ENCODE peak calls at places on chromosomes 13 and 19, in five cellular contexts. C is PC-9, D is psoas muscle, Y is right lobe of liver, G is astrocyte. V is an unnamed sample. For H3K4me1, the result is how much of the 10 kb centered on the place peaks cover.

GRCh38 chr13:43095771-43096719 is 72.7 kb downstream of the DNAJC15 start:
- DNase-seq in G (no peak), C (no peak), Y (no peak), D (no peak), V (no peak)

GRCh38 chr13:109479991-109480696 is 306.2 kb downstream of the IRS2 start:
- DNase-seq in G (peak), D (no peak), Y (no peak), C (no peak), V (no peak)

GRCh38 chr13:27967736-27968315 is 1.3 kb downstream of the CDX2 start:
- DNase-seq in C (no peak), D (no peak), G (no peak), Y (no peak), V (no peak)

GRCh38 chr19:2309734-2310362 is 1.9 kb upstream of the LINGO3 start:
- DNase-seq in G (peak), C (no peak), D (no peak), Y (no peak), V (no peak)

GRCh38 chr19:44527554-44527953 is 1.9 kb downstream of the CEACAM20 start:
- DNase-seq in C (no peak), G (no peak), Y (no peak), D (no peak), V (no peak)

GRCh38 chr13:100508391-100508790 is 80.2 kb downstream of the GGACT start:
- DNase-seq in G (no peak), D (no peak), C (no peak), Y (no peak), V (no peak)

GRCh38 chr13:64925284-64925683 is 2304.9 kb downstream of the PCDH9 start:
- DNase-seq in D (no peak), G (no peak), Y (no peak), C (no peak), V (no peak)

GRCh38 chr19:34577056-34577455 is 95.5 kb downstream of the WTIP start:
- DNase-seq in G (no peak), D (no peak), C (no peak), Y (no peak), V (no peak)

GRCh38 chr13:97259787-97260641 is 37.9 kb downstream of the MBNL2 start:
- DNase-seq in D (peak), Y (no peak), C (peak), G (peak), V (no peak)

GRCh38 chr13:46181799-46182490 is at the start of gene LCP1:
- DNase-seq in G (no peak), D (no peak), C (peak), Y (peak), V (no peak)

GRCh38 chr13:21033866-21034601 is 27.4 kb downstream of the LATS2 start:
- DNase-seq in D (no peak), G (peak), C (peak), Y (no peak), V (no peak)

GRCh38 chr13:100637380-100637779 is 37.2 kb downstream of the TMTC4 start:
- DNase-seq in D (no peak), C (no peak), Y (no peak), G (no peak), V (no peak)

GRCh38 chr13:35923347-35923746 is 207.8 kb downstream of the DCLK1 start:
- DNase-seq in G (peak), C (peak), Y (no peak), D (no peak), V (peak)

GRCh38 chr19:30857388-30857787 is 485.2 kb downstream of the ZNF536 start:
- DNase-seq in D (no peak), G (no peak), C (no peak), Y (no peak), V (no peak)

GRCh38 chr19:45047188-45047797 is 8.4 kb downstream of the CLASRP start:
- DNase-seq in D (no peak), Y (no peak), G (no peak), C (no peak), V (no peak)

GRCh38 chr13:51862965-51863364 is 1.2 kb downstream of the CCDC70 start:
- DNase-seq in G (no peak), C (no peak), D (no peak), Y (no peak), V (no peak)

GRCh38 chr13:106560791-106561190 is 7.1 kb downstream of the ARGLU1 start:
- DNase-seq in G (no peak), Y (no peak), D (no peak), C (no peak), V (no peak)

GRCh38 chr13:105758929-105759328 is 776.5 kb downstream of the EFNB2 start:
- DNase-seq in C (no peak), G (no peak), Y (no peak), D (no peak), V (no peak)

GRCh38 chr13:38866649-38867048 is 124.0 kb downstream of the STOML3 start:
- DNase-seq in D (no peak), Y (no peak), G (no peak), C (no peak), V (no peak)

GRCh38 chr13:103510007-103510406 is 443.8 kb upstream of the SLC10A2 start:
- DNase-seq in C (no peak), D (peak), Y (no peak), G (no peak), V (no peak)

GRCh38 chr19:18401580-18402112 is 4.2 kb upstream of the LRRC25 start:
- DNase-seq in Y (peak), C (peak), D (peak), G (peak), V (peak)

GRCh38 chr13:67228031-67228430 is 2.1 kb downstream of the PCDH9 start:
- DNase-seq in G (no peak), D (no peak), Y (no peak), C (no peak), V (no peak)

DNA sequence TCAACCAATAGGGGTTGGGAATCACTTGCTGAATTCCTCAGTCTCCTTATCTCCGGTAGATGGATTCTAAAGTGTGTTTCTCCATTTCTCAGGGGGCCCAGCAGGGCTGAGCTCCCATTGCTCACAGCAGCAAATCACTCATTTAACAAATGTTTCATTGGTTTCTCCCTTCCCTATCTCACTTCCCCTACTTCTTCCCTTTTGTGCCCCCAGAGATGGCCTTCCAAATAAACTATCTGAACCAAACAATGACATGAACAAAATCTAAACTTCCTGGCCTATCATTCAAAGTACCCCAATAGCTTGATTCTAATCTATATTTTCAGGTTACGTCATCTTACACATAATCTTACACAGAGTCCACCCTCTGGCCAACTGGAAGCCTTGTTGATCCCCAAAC is 60.4 kb downstream of the DLEU7 start:
- DNase-seq in C (no peak), G (no peak), D (no peak), Y (no peak), V (no peak)
- H3K27ac ChIP-seq in C (no peak), G (no peak), D (no peak), Y (no peak), V (no peak)

GRCh38 chr13:111239754-111240670 is 80.4 kb upstream of the TEX29 start:
- DNase-seq in Y (no peak), C (no peak), G (no peak), D (no peak), V (no peak)
- H3K4me1 ChIP-seq in Y (under half), C (under half), G (under half), D (under half), V (under half)

GRCh38 chr19:46885411-46885810 is 24.6 kb downstream of the ARHGAP35 start:
- DNase-seq in Y (no peak), C (no peak), G (no peak), D (no peak), V (no peak)

GRCh38 chr19:46886546-46887239 is 25.9 kb downstream of the ARHGAP35 start:
- DNase-seq in D (no peak), C (no peak), G (peak), Y (no peak), V (no peak)

GRCh38 chr19:46887240-46887782 is 26.5 kb downstream of the ARHGAP35 start:
- DNase-seq in G (peak), D (no peak), C (no peak), Y (no peak), V (no peak)

GRCh38 chr19:46892252-46893179 is 31.7 kb downstream of the ARHGAP35 start:
- DNase-seq in G (no peak), C (no peak), Y (no peak), D (no peak), V (no peak)

GRCh38 chr19:46890423-46891170 is 29.8 kb downstream of the ARHGAP35 start:
- DNase-seq in C (no peak), G (peak), D (no peak), Y (no peak), V (no peak)
- H3K27ac ChIP-seq in C (peak), G (peak), D (no peak), Y (peak), V (no peak)

DNA sequence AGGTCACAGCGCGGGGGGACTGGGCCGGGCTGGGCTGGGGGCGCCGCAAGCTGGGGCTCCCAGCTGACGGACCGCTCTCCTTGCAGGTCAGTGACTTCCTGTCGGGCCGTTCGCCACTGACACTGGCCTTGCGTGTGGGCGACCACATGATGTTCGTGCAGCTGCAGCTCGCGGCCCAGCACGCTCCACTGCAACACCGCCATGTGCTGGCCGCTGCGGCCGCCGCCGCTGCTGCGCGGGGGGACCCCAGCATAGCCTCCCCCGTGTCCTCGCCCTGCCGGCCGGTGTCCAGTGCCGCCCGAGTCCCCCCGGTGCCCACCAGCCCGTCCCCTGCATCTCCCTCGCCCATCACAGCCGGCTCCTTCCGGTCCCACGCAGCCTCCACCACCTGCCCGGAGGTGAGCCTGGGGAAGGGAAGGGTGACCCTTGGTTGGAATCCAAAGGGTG is 5.7 kb downstream of the MIDN start:
- DNase-seq in Y (no peak), G (no peak), D (peak), C (no peak), V (no peak)
- H3K4me1 ChIP-seq in Y (under half), G (under half), D (half or more), C (under half), V (half or more)

GRCh38 chr19:14378890-14379289 is 2.4 kb upstream of the ADGRE5 start:
- DNase-seq in D (no peak), C (no peak), G (no peak), Y (no peak), V (no peak)
- H3K27ac ChIP-seq in D (no peak), C (no peak), G (no peak), Y (no peak), V (peak)

GRCh38 chr13:91409661-91410060 is 11.2 kb downstream of the GPC5 start:
- DNase-seq in Y (no peak), D (no peak), C (no peak), G (no peak), V (no peak)

GRCh38 chr13:91405240-91405639 is 6.8 kb downstream of the GPC5 start:
- DNase-seq in C (no peak), G (no peak), Y (no peak), D (no peak), V (no peak)

GRCh38 chr13:91401916-91402315 is 3.5 kb downstream of the GPC5 start:
- DNase-seq in Y (no peak), C (no peak), D (no peak), G (no peak), V (no peak)

DNA sequence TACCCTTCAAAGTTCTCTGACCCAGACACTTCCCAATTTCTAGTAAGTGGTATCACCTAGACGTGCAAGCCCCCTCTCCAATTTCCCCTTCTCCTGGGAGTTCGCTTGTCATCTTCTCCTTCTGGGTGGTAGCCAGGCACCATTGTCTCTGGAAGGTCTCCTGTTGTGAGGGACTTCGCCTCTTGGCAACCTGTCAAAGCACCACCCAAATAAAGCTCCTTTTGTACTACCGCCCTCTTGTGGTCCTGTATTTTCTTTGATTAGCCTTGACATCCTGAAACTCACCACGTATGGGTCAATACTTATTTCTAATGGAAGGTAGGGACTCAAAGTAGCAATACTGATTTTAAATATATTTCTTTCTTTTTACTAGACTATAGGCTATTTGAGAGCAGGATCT is 8.2 kb downstream of the GPC5 start:
- DNase-seq in Y (no peak), C (no peak), D (no peak), G (peak), V (no peak)
- H3K4me1 ChIP-seq in Y (under half), C (under half), D (under half), G (under half), V (under half)

DNA sequence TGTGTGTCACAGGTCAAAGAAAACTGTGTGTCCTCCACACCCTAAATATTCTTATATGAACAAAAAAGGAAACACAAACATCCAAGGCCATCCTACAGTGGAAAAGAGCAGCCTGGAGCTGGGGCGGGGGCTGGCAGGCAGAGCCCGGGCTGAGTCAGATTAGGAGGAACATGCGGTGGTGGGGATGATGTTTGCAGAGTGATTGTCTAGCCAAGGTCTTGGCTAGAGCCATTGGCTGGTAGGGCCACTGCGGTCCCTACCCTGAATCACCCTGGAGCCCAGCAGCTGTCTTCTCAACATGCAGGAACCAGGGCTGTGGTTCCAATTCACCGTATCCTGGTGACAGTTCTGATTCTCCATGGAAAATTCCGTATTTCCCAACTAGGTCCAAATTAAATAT is 439.5 kb downstream of the FGF9 start:
- DNase-seq in G (no peak), C (no peak), Y (no peak), D (no peak), V (no peak)
- H3K27ac ChIP-seq in G (no peak), C (no peak), Y (no peak), D (no peak), V (no peak)

GRCh38 chr13:33193428-33193974 is 92.1 kb downstream of the STARD13 start:
- DNase-seq in C (no peak), G (peak), Y (no peak), D (no peak), V (no peak)
- H3K4me1 ChIP-seq in C (under half), G (under half), Y (under half), D (under half), V (half or more)

GRCh38 chr19:48393559-48394330 is at the start of gene GRIN2D:
- DNase-seq in G (peak), D (no peak), C (peak), Y (no peak), V (no peak)
- H3K27ac ChIP-seq in G (no peak), D (no peak), C (no peak), Y (no peak), V (no peak)

V was measured in left ventricle myocardium inferior.